ENCODE peak calls at places on chromosomes 13 and 19, in seven cellular contexts. One of them, this sample, is unnamed.

GRCh38 chr13:98945863-98946605 is 31.8 kb downstream of the DOCK9 start:
- DNase-seq in fibroblast of mammary gland: no peak
- DNase-seq in transverse colon: no peak
- DNase-seq in left ventricle myocardium inferior: no peak
- DNase-seq in HFF-Myc: no peak
- DNase-seq in pancreas: no peak
- DNase-seq in choroid plexus epithelial cell: no peak
- DNase-seq in this sample: no peak

GRCh38 chr13:74920945-74921725 is 560.8 kb downstream of the TBC1D4 start:
- DNase-seq in fibroblast of mammary gland: no peak
- DNase-seq in transverse colon: no peak
- DNase-seq in left ventricle myocardium inferior: no peak
- DNase-seq in HFF-Myc: no peak
- DNase-seq in pancreas: no peak
- DNase-seq in choroid plexus epithelial cell: peak
- DNase-seq in this sample: no peak

GRCh38 chr13:65063753-65064152 is 2166.4 kb downstream of the PCDH9 start:
- DNase-seq in fibroblast of mammary gland: no peak
- DNase-seq in transverse colon: no peak
- DNase-seq in left ventricle myocardium inferior: no peak
- DNase-seq in HFF-Myc: peak
- DNase-seq in pancreas: no peak
- DNase-seq in choroid plexus epithelial cell: peak
- DNase-seq in this sample: peak

GRCh38 chr13:32427852-32428580 is at the start of gene N4BP2L1:
- DNase-seq in fibroblast of mammary gland: peak
- DNase-seq in transverse colon: peak
- DNase-seq in left ventricle myocardium inferior: peak
- DNase-seq in HFF-Myc: no peak
- DNase-seq in pancreas: peak
- DNase-seq in choroid plexus epithelial cell: peak
- DNase-seq in this sample: no peak

GRCh38 chr19:3890590-3890989 is 10.1 kb downstream of the ATCAY start:
- DNase-seq in fibroblast of mammary gland: no peak
- DNase-seq in transverse colon: no peak
- DNase-seq in left ventricle myocardium inferior: no peak
- DNase-seq in HFF-Myc: no peak
- DNase-seq in pancreas: no peak
- DNase-seq in choroid plexus epithelial cell: no peak
- DNase-seq in this sample: no peak

GRCh38 chr13:92721610-92722009 is 505.0 kb upstream of the GPC6 start:
- DNase-seq in fibroblast of mammary gland: no peak
- DNase-seq in transverse colon: no peak
- DNase-seq in left ventricle myocardium inferior: no peak
- DNase-seq in HFF-Myc: no peak
- DNase-seq in pancreas: no peak
- DNase-seq in choroid plexus epithelial cell: no peak
- DNase-seq in this sample: no peak

GRCh38 chr13:99922631-99923404 is 48.7 kb downstream of the ZIC5 start:
- DNase-seq in fibroblast of mammary gland: no peak
- DNase-seq in transverse colon: peak
- DNase-seq in left ventricle myocardium inferior: no peak
- DNase-seq in HFF-Myc: no peak
- DNase-seq in pancreas: no peak
- DNase-seq in choroid plexus epithelial cell: no peak
- DNase-seq in this sample: no peak

GRCh38 chr19:47663911-47664771 is 49.1 kb upstream of the EHD2 start:
- DNase-seq in fibroblast of mammary gland: peak
- DNase-seq in transverse colon: peak
- DNase-seq in left ventricle myocardium inferior: peak
- DNase-seq in HFF-Myc: peak
- DNase-seq in pancreas: peak
- DNase-seq in choroid plexus epithelial cell: peak
- DNase-seq in this sample: peak

GRCh38 chr19:32889137-32889934 is 19.8 kb upstream of the SLC7A9 start:
- DNase-seq in fibroblast of mammary gland: no peak
- DNase-seq in transverse colon: no peak
- DNase-seq in left ventricle myocardium inferior: no peak
- DNase-seq in HFF-Myc: no peak
- DNase-seq in pancreas: no peak
- DNase-seq in choroid plexus epithelial cell: no peak
- DNase-seq in this sample: no peak

GRCh38 chr19:57587529-57587928 is 3.6 kb downstream of the ZIK1 start:
- DNase-seq in fibroblast of mammary gland: peak
- DNase-seq in transverse colon: no peak
- DNase-seq in left ventricle myocardium inferior: no peak
- DNase-seq in HFF-Myc: no peak
- DNase-seq in pancreas: no peak
- DNase-seq in choroid plexus epithelial cell: peak
- DNase-seq in this sample: peak

GRCh38 chr13:26074706-26075105 is 22.9 kb upstream of the SHISA2 start:
- DNase-seq in fibroblast of mammary gland: no peak
- DNase-seq in transverse colon: no peak
- DNase-seq in left ventricle myocardium inferior: no peak
- DNase-seq in HFF-Myc: no peak
- DNase-seq in pancreas: no peak
- DNase-seq in choroid plexus epithelial cell: peak
- DNase-seq in this sample: no peak

GRCh38 chr13:36981156-36981743 is 17.9 kb downstream of the ALG5 start:
- DNase-seq in fibroblast of mammary gland: peak
- DNase-seq in transverse colon: no peak
- DNase-seq in left ventricle myocardium inferior: no peak
- DNase-seq in HFF-Myc: no peak
- DNase-seq in pancreas: no peak
- DNase-seq in choroid plexus epithelial cell: peak
- DNase-seq in this sample: no peak

GRCh38 chr19:18857223-18857622 is 25.5 kb downstream of the UPF1 start:
- DNase-seq in fibroblast of mammary gland: no peak
- DNase-seq in transverse colon: no peak
- DNase-seq in left ventricle myocardium inferior: no peak
- DNase-seq in HFF-Myc: no peak
- DNase-seq in pancreas: no peak
- DNase-seq in choroid plexus epithelial cell: no peak
- DNase-seq in this sample: no peak

GRCh38 chr19:19816679-19817078 is 4.9 kb downstream of the ZNF506 start:
- DNase-seq in fibroblast of mammary gland: no peak
- DNase-seq in transverse colon: no peak
- DNase-seq in left ventricle myocardium inferior: peak
- DNase-seq in HFF-Myc: no peak
- DNase-seq in pancreas: no peak
- DNase-seq in choroid plexus epithelial cell: no peak
- DNase-seq in this sample: no peak

GRCh38 chr19:9362905-9363304 is at the start of gene ZNF177:
- DNase-seq in fibroblast of mammary gland: no peak
- DNase-seq in transverse colon: no peak
- DNase-seq in left ventricle myocardium inferior: no peak
- DNase-seq in HFF-Myc: no peak
- DNase-seq in pancreas: no peak
- DNase-seq in choroid plexus epithelial cell: peak
- DNase-seq in this sample: no peak

GRCh38 chr13:98544105-98544710 is 32.7 kb downstream of the STK24 start:
- DNase-seq in fibroblast of mammary gland: no peak
- DNase-seq in transverse colon: no peak
- DNase-seq in left ventricle myocardium inferior: no peak
- DNase-seq in HFF-Myc: no peak
- DNase-seq in pancreas: no peak
- DNase-seq in choroid plexus epithelial cell: peak
- DNase-seq in this sample: no peak

GRCh38 chr13:24032674-24033073 is 127.8 kb upstream of the SPATA13 start:
- DNase-seq in fibroblast of mammary gland: peak
- DNase-seq in transverse colon: no peak
- DNase-seq in left ventricle myocardium inferior: no peak
- DNase-seq in HFF-Myc: no peak
- DNase-seq in pancreas: peak
- DNase-seq in choroid plexus epithelial cell: peak
- DNase-seq in this sample: no peak

GRCh38 chr19:7120499-7120898 is 51.0 kb downstream of the ZNF557 start:
- DNase-seq in fibroblast of mammary gland: no peak
- DNase-seq in transverse colon: no peak
- DNase-seq in left ventricle myocardium inferior: no peak
- DNase-seq in HFF-Myc: no peak
- DNase-seq in pancreas: no peak
- DNase-seq in choroid plexus epithelial cell: no peak
- DNase-seq in this sample: no peak

GRCh38 chr13:21076265-21076653 is 14.9 kb upstream of the LATS2 start:
- DNase-seq in fibroblast of mammary gland: peak
- DNase-seq in transverse colon: no peak
- DNase-seq in left ventricle myocardium inferior: no peak
- DNase-seq in HFF-Myc: no peak
- DNase-seq in pancreas: no peak
- DNase-seq in choroid plexus epithelial cell: peak
- DNase-seq in this sample: no peak

GRCh38 chr19:10120538-10121198 is 969 bp upstream of the EIF3G start:
- DNase-seq in fibroblast of mammary gland: peak
- DNase-seq in transverse colon: no peak
- DNase-seq in left ventricle myocardium inferior: no peak
- DNase-seq in HFF-Myc: no peak
- DNase-seq in pancreas: no peak
- DNase-seq in choroid plexus epithelial cell: peak
- DNase-seq in this sample: peak

GRCh38 chr13:54175470-54175869 is 1146.9 kb downstream of the OLFM4 start:
- DNase-seq in fibroblast of mammary gland: no peak
- DNase-seq in transverse colon: no peak
- DNase-seq in left ventricle myocardium inferior: no peak
- DNase-seq in HFF-Myc: no peak
- DNase-seq in pancreas: no peak
- DNase-seq in choroid plexus epithelial cell: no peak
- DNase-seq in this sample: no peak

GRCh38 chr13:110503037-110503901 is 58.3 kb downstream of the RAB20 start:
- DNase-seq in fibroblast of mammary gland: no peak
- DNase-seq in transverse colon: no peak
- DNase-seq in left ventricle myocardium inferior: no peak
- DNase-seq in HFF-Myc: no peak
- DNase-seq in pancreas: no peak
- DNase-seq in choroid plexus epithelial cell: peak
- DNase-seq in this sample: no peak

GRCh38 chr13:108897955-108898354 is 268.5 kb downstream of the MYO16 start:
- DNase-seq in fibroblast of mammary gland: peak
- DNase-seq in transverse colon: no peak
- DNase-seq in left ventricle myocardium inferior: no peak
- DNase-seq in HFF-Myc: no peak
- DNase-seq in pancreas: no peak
- DNase-seq in choroid plexus epithelial cell: peak
- DNase-seq in this sample: no peak

GRCh38 chr19:49103331-49104085 is 10.7 kb upstream of the LIN7B start:
- DNase-seq in fibroblast of mammary gland: no peak
- DNase-seq in transverse colon: no peak
- DNase-seq in left ventricle myocardium inferior: no peak
- DNase-seq in HFF-Myc: no peak
- DNase-seq in pancreas: no peak
- DNase-seq in choroid plexus epithelial cell: no peak
- DNase-seq in this sample: no peak
- H3K4me3 ChIP-seq in fibroblast of mammary gland: no peak
- H3K4me3 ChIP-seq in transverse colon: no peak
- H3K4me3 ChIP-seq in left ventricle myocardium inferior: no peak
- H3K4me3 ChIP-seq in HFF-Myc: no peak
- H3K4me3 ChIP-seq in pancreas: no peak
- H3K4me3 ChIP-seq in choroid plexus epithelial cell: no peak
- H3K4me3 ChIP-seq in this sample: no peak

DNA sequence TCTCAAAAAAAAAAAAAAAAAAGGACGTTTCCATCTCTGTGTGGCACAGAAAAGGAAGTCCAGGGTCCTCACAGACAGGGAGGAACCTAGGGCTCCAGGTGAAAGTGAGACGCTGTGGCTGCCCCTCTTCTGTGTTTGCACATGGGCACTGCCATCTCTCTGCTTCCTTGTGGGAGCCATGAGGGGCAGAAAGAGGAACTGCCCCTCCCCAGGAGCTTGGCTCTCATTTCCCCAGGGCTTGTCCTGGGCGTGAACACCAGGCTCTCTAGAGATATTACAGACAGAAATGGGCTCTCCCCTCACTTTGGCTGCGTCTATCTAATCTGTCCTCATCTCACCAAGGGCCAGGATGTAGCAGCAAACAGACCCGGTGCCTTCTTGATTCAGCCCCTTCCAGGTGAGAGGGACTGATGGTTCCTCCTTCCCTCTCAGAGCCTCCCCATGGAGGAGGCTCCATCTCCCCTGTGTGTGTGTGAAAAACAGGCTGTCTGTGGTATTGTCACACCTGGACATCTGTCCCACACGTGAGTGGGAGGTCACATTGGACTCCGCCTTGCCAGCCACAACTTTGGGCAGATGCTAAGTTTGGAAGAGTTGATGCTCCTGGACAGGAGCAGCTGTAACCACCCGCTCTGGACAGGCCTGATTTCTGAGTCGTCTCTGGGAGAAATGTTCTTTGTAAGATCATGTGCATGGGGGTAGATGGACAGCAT is 840 bp upstream of the LILRA4 start:
- DNase-seq in fibroblast of mammary gland: no peak
- DNase-seq in transverse colon: no peak
- DNase-seq in left ventricle myocardium inferior: no peak
- DNase-seq in HFF-Myc: no peak
- DNase-seq in pancreas: no peak
- DNase-seq in choroid plexus epithelial cell: no peak
- DNase-seq in this sample: no peak
- H3K4me3 ChIP-seq in fibroblast of mammary gland: no peak
- H3K4me3 ChIP-seq in transverse colon: no peak
- H3K4me3 ChIP-seq in left ventricle myocardium inferior: no peak
- H3K4me3 ChIP-seq in HFF-Myc: no peak
- H3K4me3 ChIP-seq in pancreas: no peak
- H3K4me3 ChIP-seq in choroid plexus epithelial cell: no peak
- H3K4me3 ChIP-seq in this sample: no peak

GRCh38 chr19:29549105-29550070 is 23.6 kb downstream of the VSTM2B start:
- DNase-seq in fibroblast of mammary gland: no peak
- DNase-seq in transverse colon: no peak
- DNase-seq in left ventricle myocardium inferior: no peak
- DNase-seq in HFF-Myc: no peak
- DNase-seq in pancreas: no peak
- DNase-seq in choroid plexus epithelial cell: no peak
- DNase-seq in this sample: no peak
- H3K4me3 ChIP-seq in fibroblast of mammary gland: no peak
- H3K4me3 ChIP-seq in transverse colon: no peak
- H3K4me3 ChIP-seq in left ventricle myocardium inferior: no peak
- H3K4me3 ChIP-seq in HFF-Myc: no peak
- H3K4me3 ChIP-seq in pancreas: no peak
- H3K4me3 ChIP-seq in choroid plexus epithelial cell: no peak
- H3K4me3 ChIP-seq in this sample: no peak

GRCh38 chr19:51571599-51571998 is 516 bp downstream of the ZNF175 start:
- DNase-seq in fibroblast of mammary gland: no peak
- DNase-seq in transverse colon: no peak
- DNase-seq in left ventricle myocardium inferior: no peak
- DNase-seq in HFF-Myc: no peak
- DNase-seq in pancreas: no peak
- DNase-seq in choroid plexus epithelial cell: peak
- DNase-seq in this sample: no peak

GRCh38 chr19:51570962-51571575 is at the start of gene ZNF175:
- DNase-seq in fibroblast of mammary gland: peak
- DNase-seq in transverse colon: peak
- DNase-seq in left ventricle myocardium inferior: peak
- DNase-seq in HFF-Myc: peak
- DNase-seq in pancreas: peak
- DNase-seq in choroid plexus epithelial cell: peak
- DNase-seq in this sample: peak

GRCh38 chr19:51573331-51573730 is 2.2 kb downstream of the ZNF175 start:
- DNase-seq in fibroblast of mammary gland: peak
- DNase-seq in transverse colon: no peak
- DNase-seq in left ventricle myocardium inferior: no peak
- DNase-seq in HFF-Myc: no peak
- DNase-seq in pancreas: no peak
- DNase-seq in choroid plexus epithelial cell: peak
- DNase-seq in this sample: no peak

GRCh38 chr19:51572908-51573307 is 1.8 kb downstream of the ZNF175 start:
- DNase-seq in fibroblast of mammary gland: peak
- DNase-seq in transverse colon: no peak
- DNase-seq in left ventricle myocardium inferior: no peak
- DNase-seq in HFF-Myc: no peak
- DNase-seq in pancreas: no peak
- DNase-seq in choroid plexus epithelial cell: peak
- DNase-seq in this sample: peak

GRCh38 chr19:51572415-51572814 is 1.3 kb downstream of the ZNF175 start:
- DNase-seq in fibroblast of mammary gland: peak
- DNase-seq in transverse colon: no peak
- DNase-seq in left ventricle myocardium inferior: no peak
- DNase-seq in HFF-Myc: no peak
- DNase-seq in pancreas: no peak
- DNase-seq in choroid plexus epithelial cell: peak
- DNase-seq in this sample: no peak
- H3K4me3 ChIP-seq in fibroblast of mammary gland: peak
- H3K4me3 ChIP-seq in transverse colon: no peak
- H3K4me3 ChIP-seq in left ventricle myocardium inferior: peak
- H3K4me3 ChIP-seq in HFF-Myc: peak
- H3K4me3 ChIP-seq in pancreas: no peak
- H3K4me3 ChIP-seq in choroid plexus epithelial cell: peak
- H3K4me3 ChIP-seq in this sample: peak